ENCODE peak calls at places on chromosomes 7 and 10, in five cellular contexts. U, D, S, B and C are unnamed samples.

GRCh38 chr7:38311329-38311937 is 38.0 kb upstream of the TARP start:
- DNase-seq in U (no peak), B (no peak), S (no peak), D (no peak), C (no peak)

GRCh38 chr7:53504914-53505313 is 469.5 kb downstream of the POM121L12 start:
- DNase-seq in S (no peak), U (no peak), D (no peak), B (no peak), C (no peak)

GRCh38 chr7:46145412-46145811 is 224.3 kb upstream of the IGFBP3 start:
- DNase-seq in D (no peak), S (no peak), U (no peak), B (no peak), C (peak)

GRCh38 chr7:154390961-154391360 is 338.8 kb downstream of the DPP6 start:
- DNase-seq in B (no peak), S (no peak), D (no peak), U (no peak), C (no peak)

GRCh38 chr7:140165422-140165821 is 11.4 kb downstream of the KDM7A start:
- DNase-seq in S (no peak), D (no peak), B (no peak), U (no peak), C (peak)

GRCh38 chr7:100483728-100484635 is at the start of gene NYAP1:
- DNase-seq in U (peak), S (no peak), D (peak), B (peak), C (peak)

GRCh38 chr7:29247962-29248236 is 53.3 kb downstream of the CHN2 start:
- DNase-seq in D (no peak), B (no peak), U (no peak), S (no peak), C (no peak)

GRCh38 chr7:30209951-30210350 is 74.4 kb upstream of the ZNRF2 start:
- DNase-seq in U (no peak), B (no peak), S (no peak), D (no peak), C (no peak)

GRCh38 chr7:145903658-145904057 is 212.9 kb upstream of the CNTNAP2 start:
- DNase-seq in U (no peak), B (no peak), S (no peak), D (no peak), C (no peak)

GRCh38 chr7:55172161-55172560 is 153.3 kb downstream of the EGFR start:
- DNase-seq in D (no peak), B (no peak), U (no peak), S (no peak), C (no peak)

GRCh38 chr7:118862733-118863132 is 638.2 kb downstream of the ANKRD7 start:
- DNase-seq in B (no peak), U (no peak), D (no peak), S (no peak), C (no peak)

GRCh38 chr7:38655833-38656774 is 24.9 kb upstream of the AMPH start:
- DNase-seq in D (no peak), U (no peak), B (no peak), S (no peak), C (no peak)

GRCh38 chr10:33735463-33735862 is 401.0 kb upstream of the NRP1 start:
- DNase-seq in S (no peak), U (no peak), B (no peak), D (no peak), C (no peak)

GRCh38 chr10:17847586-17848296 is 38.6 kb downstream of the MRC1 start:
- DNase-seq in U (no peak), D (no peak), B (no peak), S (no peak), C (peak)

GRCh38 chr10:36023939-36024338 is 381.8 kb upstream of the FZD8 start:
- DNase-seq in S (no peak), D (no peak), U (no peak), B (no peak), C (peak)

GRCh38 chr10:33031171-33031570 is 73.1 kb upstream of the ITGB1 start:
- DNase-seq in D (no peak), U (no peak), S (no peak), B (no peak), C (no peak)

GRCh38 chr7:42877852-42878251 is 34.0 kb downstream of the C7orf25 start:
- DNase-seq in S (no peak), D (no peak), U (no peak), B (no peak), C (no peak)

GRCh38 chr7:126715076-126715475 is 537.7 kb downstream of the GRM8 start:
- DNase-seq in U (no peak), D (no peak), S (no peak), B (no peak), C (peak)

GRCh38 chr7:83005410-83005809 is 157.3 kb downstream of the PCLO start:
- DNase-seq in B (no peak), D (no peak), S (no peak), U (no peak), C (peak)

GRCh38 chr7:20238754-20239324 is 21.7 kb upstream of the MACC1 start:
- DNase-seq in U (no peak), D (no peak), S (no peak), B (no peak), C (no peak)

GRCh38 chr7:20238268-20238753 is 21.1 kb upstream of the MACC1 start:
- DNase-seq in U (no peak), S (no peak), B (no peak), D (no peak), C (no peak)

GRCh38 chr7:20241491-20242261 is 24.5 kb upstream of the MACC1 start:
- DNase-seq in B (no peak), D (no peak), U (no peak), S (no peak), C (peak)

GRCh38 chr7:20237464-20238267 is 20.5 kb upstream of the MACC1 start:
- DNase-seq in U (no peak), B (no peak), D (no peak), S (no peak), C (no peak)

GRCh38 chr7:20240080-20240926 is 23.1 kb upstream of the MACC1 start:
- DNase-seq in U (no peak), B (no peak), D (no peak), S (no peak), C (no peak)
- H3K4me3 ChIP-seq in U (no peak), B (no peak), D (no peak), S (no peak), C (no peak)

GRCh38 chr7:51350195-51350896 is 33.7 kb upstream of the COBL start:
- DNase-seq in B (no peak), U (no peak), S (no peak), D (no peak), C (no peak)
- H3K4me3 ChIP-seq in B (no peak), U (no peak), S (no peak), D (no peak), C (no peak)

GRCh38 chr7:2979276-2979675 is 64.4 kb downstream of the CARD11 start:
- DNase-seq in U (no peak), S (no peak), D (no peak), B (no peak), C (no peak)
- H3K4me3 ChIP-seq in U (peak), S (peak), D (peak), B (no peak), C (no peak)

DNA sequence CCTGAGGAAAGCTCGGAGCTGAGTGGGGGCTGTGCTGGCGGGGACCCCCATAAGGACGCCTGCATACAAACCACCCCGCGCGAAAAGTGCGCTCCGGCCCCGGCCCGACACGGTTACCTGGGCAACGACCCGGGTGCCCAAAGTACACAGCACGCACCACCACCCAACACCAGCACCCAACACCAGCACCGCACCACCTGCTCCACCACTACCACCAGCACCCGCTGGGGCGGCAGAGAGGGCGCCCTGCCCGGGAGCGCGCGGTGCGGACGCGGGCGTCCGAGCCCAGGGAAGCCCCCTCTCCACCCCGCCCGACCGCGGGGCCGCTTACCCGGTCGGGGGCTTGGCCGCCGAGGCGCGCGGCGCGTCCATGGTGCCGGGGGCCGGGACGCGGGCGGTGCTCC is 345 bp downstream of the COBL start:
- DNase-seq in U (no peak), D (peak), S (no peak), B (no peak), C (no peak)
- H3K4me3 ChIP-seq in U (no peak), D (peak), S (no peak), B (no peak), C (no peak)

GRCh38 chr7:19106308-19107141 is 10.9 kb downstream of the TWIST1 start:
- DNase-seq in U (no peak), B (no peak), S (no peak), D (no peak), C (no peak)
- H3K4me3 ChIP-seq in U (no peak), B (no peak), S (no peak), D (no peak), C (peak)

DNA sequence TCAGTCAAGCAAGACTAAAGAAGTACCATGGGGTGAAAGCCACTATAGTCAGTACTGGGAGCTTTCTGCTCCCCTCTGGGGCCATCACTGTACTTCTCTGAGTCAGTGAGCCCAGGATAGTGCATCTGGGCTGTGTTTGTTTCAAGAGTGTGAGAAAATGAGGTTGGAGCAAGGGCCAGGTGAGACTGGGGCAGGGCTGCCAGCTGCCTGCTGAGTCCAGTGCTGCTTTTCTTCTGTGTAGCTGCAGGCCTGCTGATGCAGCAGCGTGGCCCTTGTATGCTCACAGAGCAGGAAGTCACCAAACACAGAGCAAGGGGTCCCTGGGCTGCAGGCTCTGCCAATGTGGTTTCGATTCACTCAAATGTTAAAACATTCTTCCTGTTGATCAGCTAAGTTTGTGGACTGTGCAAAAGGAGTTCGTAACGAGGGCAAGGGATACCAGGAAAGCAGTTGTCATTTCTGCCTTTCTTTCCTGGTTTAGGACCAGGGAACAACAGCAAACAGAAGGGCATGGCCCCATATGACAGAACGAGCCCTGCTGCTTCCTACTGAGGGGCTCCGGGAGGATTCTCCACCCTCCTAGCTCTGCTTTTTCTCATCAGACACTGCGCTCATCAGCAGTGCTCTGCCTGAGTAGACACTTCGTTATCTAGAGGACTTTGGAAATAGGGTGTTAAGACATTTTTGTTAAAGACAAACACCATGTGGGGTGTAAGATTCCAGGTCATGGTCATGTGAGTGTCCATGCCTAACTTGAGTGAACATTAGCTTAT is 65.5 kb upstream of the TNS3 start:
- DNase-seq in U (no peak), S (no peak), D (no peak), B (no peak), C (no peak)
- H3K4me3 ChIP-seq in U (no peak), S (peak), D (no peak), B (no peak), C (no peak)

GRCh38 chr10:131438665-131439064 is 127.1 kb upstream of the TCERG1L start:
- DNase-seq in D (no peak), U (no peak), S (no peak), B (no peak), C (no peak)

GRCh38 chr10:131439705-131440104 is 128.2 kb upstream of the TCERG1L start:
- DNase-seq in B (no peak), D (no peak), U (no peak), S (no peak), C (no peak)

GRCh38 chr10:131437556-131438465 is 126.3 kb upstream of the TCERG1L start:
- DNase-seq in B (no peak), S (no peak), D (no peak), U (no peak), C (no peak)

GRCh38 chr10:131442271-131442670 is 130.8 kb upstream of the TCERG1L start:
- DNase-seq in S (no peak), B (no peak), D (no peak), U (no peak), C (no peak)

GRCh38 chr10:131440405-131441360 is 129.2 kb upstream of the TCERG1L start:
- DNase-seq in D (no peak), B (no peak), S (no peak), U (no peak), C (no peak)
- H3K4me3 ChIP-seq in D (no peak), B (no peak), S (no peak), U (no peak), C (no peak)

GRCh38 chr7:232571-233455 is 40.4 kb downstream of the FAM20C start:
- DNase-seq in D (no peak), B (no peak), S (no peak), U (no peak), C (no peak)
- H3K4me3 ChIP-seq in D (no peak), B (no peak), S (no peak), U (no peak), C (no peak)

GRCh38 chr7:122072924-122073599 is 71.0 kb downstream of the AASS start:
- DNase-seq in D (no peak), U (no peak), B (no peak), S (no peak), C (no peak)

GRCh38 chr7:122073635-122074034 is 70.4 kb downstream of the AASS start:
- DNase-seq in B (no peak), S (no peak), U (no peak), D (no peak), C (no peak)

GRCh38 chr7:122070062-122070461 is 74.0 kb downstream of the AASS start:
- DNase-seq in B (no peak), D (no peak), S (no peak), U (no peak), C (no peak)

GRCh38 chr7:122068999-122069398 is 75.0 kb downstream of the AASS start:
- DNase-seq in B (no peak), S (no peak), U (no peak), D (no peak), C (no peak)

GRCh38 chr7:122072272-122072671 is 71.8 kb downstream of the AASS start:
- DNase-seq in B (no peak), U (no peak), S (no peak), D (no peak), C (no peak)
- H3K4me3 ChIP-seq in B (no peak), U (no peak), S (no peak), D (no peak), C (no peak)